ENCODE peak calls at places on chromosomes 16 and 17, in nine cellular contexts. G, U, E, O, J, R, F, S and N are unnamed samples.

GRCh38 chr16:84514874-84515835 is 10.7 kb upstream of the MEAK7 start:
- DNase-seq in E (peak), F (peak), G (no peak), R (no peak), J (no peak), U (peak), O (no peak), S (no peak), N (peak)

GRCh38 chr16:31710134-31710533 is 163.5 kb upstream of the ZNF267 start:
- DNase-seq in G (no peak), F (no peak), U (no peak), R (no peak), E (no peak), S (no peak), J (no peak), O (no peak), N (no peak)

GRCh38 chr17:82846061-82846691 is 6.4 kb upstream of the ZNF750 start:
- DNase-seq in U (no peak), F (no peak), E (no peak), J (no peak), R (no peak), O (no peak), G (no peak), S (no peak), N (no peak)

GRCh38 chr16:89120921-89121351 is 27.3 kb downstream of the ACSF3 start:
- DNase-seq in J (no peak), U (no peak), S (no peak), E (no peak), O (no peak), G (no peak), R (no peak), F (no peak), N (no peak)

GRCh38 chr16:88759245-88759975 is 25.6 kb downstream of the PIEZO1 start:
- DNase-seq in E (peak), F (peak), R (no peak), S (peak), J (no peak), O (peak), G (peak), U (peak), N (peak)

GRCh38 chr17:13311301-13311700 is 290.4 kb downstream of the HS3ST3A1 start:
- DNase-seq in J (peak), F (no peak), U (no peak), O (peak), R (peak), S (no peak), E (no peak), G (no peak), N (no peak)

GRCh38 chr17:42179911-42180410 is 981 bp downstream of the KCNH4 start:
- DNase-seq in S (no peak), J (peak), O (peak), R (peak), G (peak), F (no peak), E (peak), U (peak), N (no peak)

GRCh38 chr17:63189082-63189481 is 223.0 kb downstream of the TANC2 start:
- DNase-seq in O (peak), J (peak), E (no peak), R (no peak), U (no peak), G (no peak), S (no peak), F (no peak), N (no peak)

GRCh38 chr16:81431554-81432353 is 12.9 kb upstream of the CMIP start:
- DNase-seq in O (peak), F (no peak), G (no peak), R (no peak), S (no peak), U (no peak), E (no peak), J (peak), N (no peak)

GRCh38 chr16:19432429-19432828 is 14.7 kb downstream of the TMC5 start:
- DNase-seq in S (no peak), R (no peak), J (no peak), E (no peak), F (no peak), G (no peak), O (peak), U (peak), N (no peak)

GRCh38 chr17:17073627-17074521 is 31.6 kb downstream of the MPRIP start:
- DNase-seq in R (no peak), G (peak), J (peak), E (no peak), S (no peak), U (no peak), O (no peak), F (no peak), N (no peak)

GRCh38 chr17:31533546-31534155 is 142.2 kb downstream of the RAB11FIP4 start:
- DNase-seq in J (peak), O (peak), S (no peak), E (peak), G (peak), U (peak), R (no peak), F (peak), N (no peak)

GRCh38 chr17:38584350-38584925 is 21.3 kb downstream of the SRCIN1 start:
- DNase-seq in U (peak), E (peak), R (peak), G (peak), J (peak), S (peak), O (peak), F (peak), N (no peak)

GRCh38 chr17:82120148-82120547 is 22.1 kb upstream of the FASN start:
- DNase-seq in R (no peak), O (peak), E (no peak), S (no peak), F (no peak), J (peak), G (no peak), U (no peak), N (no peak)

GRCh38 chr17:15414502-15415348 is 52.7 kb downstream of the CDRT4 start:
- DNase-seq in E (no peak), G (no peak), F (no peak), J (no peak), U (no peak), R (no peak), O (no peak), S (no peak), N (no peak)

GRCh38 chr17:3911271-3912053 is 4.8 kb downstream of the P2RX1 start:
- DNase-seq in E (peak), J (no peak), F (peak), U (no peak), S (peak), R (no peak), G (no peak), O (no peak), N (peak)

GRCh38 chr16:53732296-53732929 is 28.5 kb downstream of the FTO start:
- DNase-seq in R (no peak), F (no peak), J (peak), S (no peak), U (no peak), E (no peak), O (peak), G (no peak), N (no peak)

GRCh38 chr16:48542020-48542473 is 67.9 kb downstream of the N4BP1 start:
- DNase-seq in R (peak), G (no peak), E (peak), O (peak), S (no peak), J (peak), U (peak), F (no peak), N (no peak)

GRCh38 chr17:78232774-78233173 is 1.3 kb downstream of the TMEM235 start:
- DNase-seq in S (no peak), G (no peak), U (no peak), R (no peak), F (no peak), E (no peak), O (no peak), J (no peak), N (no peak)

GRCh38 chr17:4043862-4044261 is 79.6 kb upstream of the ATP2A3 start:
- DNase-seq in E (no peak), S (no peak), J (no peak), F (peak), O (no peak), G (no peak), U (no peak), R (no peak), N (peak)

GRCh38 chr17:46732754-46733398 is 85.6 kb downstream of the WNT3 start:
- DNase-seq in U (peak), G (no peak), S (no peak), E (no peak), R (no peak), O (no peak), J (no peak), F (no peak), N (no peak)

GRCh38 chr16:57045694-57046381 is 46.5 kb upstream of the CPNE2 start:
- DNase-seq in G (peak), E (peak), O (peak), F (peak), R (no peak), U (peak), J (peak), S (peak), N (no peak)

GRCh38 chr17:48728232-48729231 is at the start of gene HOXB13:
- DNase-seq in J (peak), S (peak), E (no peak), F (peak), G (no peak), U (peak), R (peak), O (peak), N (no peak)

GRCh38 chr16:1949507-1949906 is 5.0 kb downstream of the RPL3L start:
- DNase-seq in R (no peak), U (no peak), S (no peak), J (no peak), E (no peak), G (no peak), O (no peak), F (no peak), N (no peak)

GRCh38 chr17:9195961-9196668 is 174.8 kb downstream of the NTN1 start:
- DNase-seq in E (no peak), U (peak), G (no peak), S (no peak), F (no peak), R (no peak), J (no peak), O (no peak), N (no peak)

GRCh38 chr17:33370384-33370783 is 77.3 kb upstream of the ASIC2 start:
- DNase-seq in S (no peak), U (peak), E (no peak), G (no peak), J (no peak), F (no peak), O (no peak), R (no peak), N (no peak)

GRCh38 chr17:2064147-2064489 is 9.2 kb downstream of the HIC1 start:
- DNase-seq in R (no peak), E (no peak), J (no peak), F (no peak), G (no peak), O (no peak), U (no peak), S (no peak), N (no peak)

GRCh38 chr17:48310748-48311213 is 119.2 kb downstream of the SKAP1 start:
- DNase-seq in G (no peak), U (peak), F (no peak), R (peak), O (no peak), J (no peak), E (no peak), S (peak), N (no peak)

GRCh38 chr17:47318197-47318918 is 5.4 kb upstream of the EFCAB13 start:
- DNase-seq in U (no peak), O (no peak), S (no peak), R (no peak), J (no peak), G (no peak), F (no peak), E (no peak), N (no peak)